ENCODE peak calls at places on chromosomes 12 and 14, in four cellular contexts. Z is effector memory CD4-positive, alpha-beta T cell; Y is globus pallidus; V is NCI-H345. L is an unnamed sample.

GRCh38 chr12:113092478-113093408 is 36.2 kb downstream of the DTX1 start:
- DNase-seq in Z (no peak), Y (no peak), V (no peak), L (no peak)

GRCh38 chr14:23381871-23382270 is 5.0 kb downstream of the CMTM5 start:
- DNase-seq in Z (no peak), Y (no peak), V (no peak), L (no peak)

GRCh38 chr12:46403732-46404097 is 31.1 kb upstream of the SLC38A2 start:
- DNase-seq in Z (no peak), Y (no peak), V (no peak), L (no peak)

GRCh38 chr14:91624757-91625156 is 107.1 kb downstream of the CATSPERB start:
- DNase-seq in Z (no peak), Y (no peak), V (no peak), L (no peak)

GRCh38 chr12:114499338-114499737 is 93.4 kb upstream of the TBX5 start:
- DNase-seq in Z (no peak), Y (no peak), V (no peak), L (no peak)

GRCh38 chr12:49893753-49894752 is 9.6 kb downstream of the FAIM2 start:
- DNase-seq in Z (no peak), Y (no peak), V (no peak), L (no peak)

GRCh38 chr12:46461907-46462605 is 89.5 kb upstream of the SLC38A2 start:
- DNase-seq in Z (no peak), Y (no peak), V (no peak), L (no peak)

GRCh38 chr12:19880076-19880475 is 440.8 kb downstream of the AEBP2 start:
- DNase-seq in Z (no peak), Y (no peak), V (no peak), L (no peak)

L was measured in GM12864.